ENCODE peak calls at places on chromosomes 2 and 18, in five cellular contexts. One of them, this sample, is unnamed.

GRCh38 chr2:36809046-36809445 is 112.5 kb downstream of the VIT start:
- DNase-seq in CD4-positive, alpha-beta T cell: no peak
- DNase-seq in WERI-Rb-1: no peak
- DNase-seq in activated effector memory CD4-positive, alpha-beta T cell treated with Interleukin-2 at 50 U/mL for 16 hours: no peak
- DNase-seq in anterior cingulate cortex: no peak
- DNase-seq in this sample: no peak

GRCh38 chr2:11348209-11348749 is 3.8 kb upstream of the ROCK2 start:
- DNase-seq in CD4-positive, alpha-beta T cell: no peak
- DNase-seq in activated effector memory CD4-positive, alpha-beta T cell treated with Interleukin-2 at 50 U/mL for 16 hours: no peak
- DNase-seq in anterior cingulate cortex: no peak
- DNase-seq in WERI-Rb-1: no peak
- DNase-seq in this sample: no peak

GRCh38 chr2:170157025-170157684 is 20.8 kb upstream of the MYO3B start:
- DNase-seq in anterior cingulate cortex: no peak
- DNase-seq in WERI-Rb-1: no peak
- DNase-seq in activated effector memory CD4-positive, alpha-beta T cell treated with Interleukin-2 at 50 U/mL for 16 hours: no peak
- DNase-seq in CD4-positive, alpha-beta T cell: no peak
- DNase-seq in this sample: no peak

GRCh38 chr18:44502790-44503189 is 177.9 kb upstream of the SETBP1 start:
- DNase-seq in anterior cingulate cortex: no peak
- DNase-seq in CD4-positive, alpha-beta T cell: no peak
- DNase-seq in WERI-Rb-1: no peak
- DNase-seq in activated effector memory CD4-positive, alpha-beta T cell treated with Interleukin-2 at 50 U/mL for 16 hours: no peak
- DNase-seq in this sample: no peak

GRCh38 chr18:72119082-72119481 is 425.1 kb downstream of the CBLN2 start:
- DNase-seq in WERI-Rb-1: no peak
- DNase-seq in activated effector memory CD4-positive, alpha-beta T cell treated with Interleukin-2 at 50 U/mL for 16 hours: no peak
- DNase-seq in anterior cingulate cortex: no peak
- DNase-seq in CD4-positive, alpha-beta T cell: no peak
- DNase-seq in this sample: no peak

GRCh38 chr2:122656403-122656802 is 901.0 kb downstream of the TSN start:
- DNase-seq in WERI-Rb-1: no peak
- DNase-seq in CD4-positive, alpha-beta T cell: no peak
- DNase-seq in anterior cingulate cortex: no peak
- DNase-seq in activated effector memory CD4-positive, alpha-beta T cell treated with Interleukin-2 at 50 U/mL for 16 hours: no peak
- DNase-seq in this sample: no peak

GRCh38 chr18:59783138-59783537 is 85.9 kb upstream of the CCBE1 start:
- DNase-seq in activated effector memory CD4-positive, alpha-beta T cell treated with Interleukin-2 at 50 U/mL for 16 hours: no peak
- DNase-seq in WERI-Rb-1: peak
- DNase-seq in CD4-positive, alpha-beta T cell: no peak
- DNase-seq in anterior cingulate cortex: no peak
- DNase-seq in this sample: peak

GRCh38 chr18:68449292-68449691 is 265.6 kb downstream of the TMX3 start:
- DNase-seq in CD4-positive, alpha-beta T cell: no peak
- DNase-seq in WERI-Rb-1: no peak
- DNase-seq in anterior cingulate cortex: no peak
- DNase-seq in activated effector memory CD4-positive, alpha-beta T cell treated with Interleukin-2 at 50 U/mL for 16 hours: no peak
- DNase-seq in this sample: no peak

GRCh38 chr18:48136051-48136543 is 205.6 kb upstream of the SMAD2 start:
- DNase-seq in CD4-positive, alpha-beta T cell: no peak
- DNase-seq in activated effector memory CD4-positive, alpha-beta T cell treated with Interleukin-2 at 50 U/mL for 16 hours: no peak
- DNase-seq in WERI-Rb-1: peak
- DNase-seq in anterior cingulate cortex: no peak
- DNase-seq in this sample: no peak

GRCh38 chr2:2934030-2934429 is 443.6 kb downstream of the EIPR1 start:
- DNase-seq in WERI-Rb-1: no peak
- DNase-seq in CD4-positive, alpha-beta T cell: no peak
- DNase-seq in activated effector memory CD4-positive, alpha-beta T cell treated with Interleukin-2 at 50 U/mL for 16 hours: no peak
- DNase-seq in anterior cingulate cortex: no peak
- DNase-seq in this sample: no peak